ENCODE peak calls at places on chromosomes 13 and 19, in six cellular contexts. One of them, this sample, is unnamed. For H3K36me3, the result is how much of the 10 kb centered on the place peaks cover.

GRCh38 chr19:45164577-45165335 is 4.0 kb upstream of the NKPD1 start:
- DNase-seq in trophoblast cell: no peak
- DNase-seq in neuronal stem cell: no peak
- DNase-seq in H1: peak
- DNase-seq in IMR-90: peak
- DNase-seq in mesenchymal stem cell: peak
- DNase-seq in this sample: peak

GRCh38 chr13:48579167-48579918 is 46.5 kb upstream of the RCBTB2 start:
- DNase-seq in trophoblast cell: no peak
- DNase-seq in IMR-90: no peak
- DNase-seq in mesenchymal stem cell: no peak
- DNase-seq in H1: no peak
- DNase-seq in neuronal stem cell: no peak
- DNase-seq in this sample: peak

GRCh38 chr13:92994056-92994455 is 232.6 kb upstream of the GPC6 start:
- DNase-seq in trophoblast cell: no peak
- DNase-seq in neuronal stem cell: no peak
- DNase-seq in H1: no peak
- DNase-seq in IMR-90: peak
- DNase-seq in mesenchymal stem cell: no peak
- DNase-seq in this sample: no peak

GRCh38 chr19:12987781-12988180 is 7.5 kb upstream of the NFIX start:
- DNase-seq in mesenchymal stem cell: no peak
- DNase-seq in IMR-90: no peak
- DNase-seq in neuronal stem cell: no peak
- DNase-seq in H1: no peak
- DNase-seq in trophoblast cell: no peak
- DNase-seq in this sample: no peak

GRCh38 chr19:54096642-54097106 is 3.9 kb downstream of the OSCAR start:
- DNase-seq in trophoblast cell: no peak
- DNase-seq in mesenchymal stem cell: peak
- DNase-seq in IMR-90: peak
- DNase-seq in H1: peak
- DNase-seq in neuronal stem cell: no peak
- DNase-seq in this sample: peak

GRCh38 chr13:99269627-99270252 is 11.6 kb upstream of the GPR18 start:
- DNase-seq in IMR-90: peak
- DNase-seq in H1: no peak
- DNase-seq in neuronal stem cell: no peak
- DNase-seq in trophoblast cell: no peak
- DNase-seq in mesenchymal stem cell: peak
- DNase-seq in this sample: peak

GRCh38 chr13:43227721-43228120 is 204.3 kb downstream of the DNAJC15 start:
- DNase-seq in mesenchymal stem cell: peak
- DNase-seq in H1: no peak
- DNase-seq in IMR-90: peak
- DNase-seq in trophoblast cell: no peak
- DNase-seq in neuronal stem cell: no peak
- DNase-seq in this sample: peak

GRCh38 chr13:98482476-98483444 is 94.1 kb downstream of the STK24 start:
- DNase-seq in mesenchymal stem cell: peak
- DNase-seq in neuronal stem cell: no peak
- DNase-seq in H1: no peak
- DNase-seq in IMR-90: peak
- DNase-seq in trophoblast cell: no peak
- DNase-seq in this sample: peak

GRCh38 chr19:56683119-56683518 is 11.6 kb upstream of the ZNF835 start:
- DNase-seq in trophoblast cell: no peak
- DNase-seq in IMR-90: no peak
- DNase-seq in H1: no peak
- DNase-seq in neuronal stem cell: no peak
- DNase-seq in mesenchymal stem cell: no peak
- DNase-seq in this sample: no peak

GRCh38 chr13:109196896-109197295 is 567.5 kb downstream of the MYO16 start:
- DNase-seq in neuronal stem cell: peak
- DNase-seq in H1: peak
- DNase-seq in IMR-90: no peak
- DNase-seq in mesenchymal stem cell: no peak
- DNase-seq in trophoblast cell: no peak
- DNase-seq in this sample: peak

GRCh38 chr19:1449467-1450442 is at the start of gene APC2:
- DNase-seq in mesenchymal stem cell: peak
- DNase-seq in neuronal stem cell: peak
- DNase-seq in H1: peak
- DNase-seq in trophoblast cell: no peak
- DNase-seq in IMR-90: peak
- DNase-seq in this sample: peak

GRCh38 chr13:47798906-47799305 is 202.2 kb downstream of the SUCLA2 start:
- DNase-seq in trophoblast cell: no peak
- DNase-seq in neuronal stem cell: no peak
- DNase-seq in mesenchymal stem cell: peak
- DNase-seq in H1: no peak
- DNase-seq in IMR-90: peak
- DNase-seq in this sample: peak

GRCh38 chr19:31559494-31559893 is 210.3 kb upstream of the TSHZ3 start:
- DNase-seq in neuronal stem cell: no peak
- DNase-seq in IMR-90: no peak
- DNase-seq in trophoblast cell: no peak
- DNase-seq in mesenchymal stem cell: no peak
- DNase-seq in H1: no peak
- DNase-seq in this sample: no peak

GRCh38 chr13:78607409-78608253 is 4.3 kb upstream of the POU4F1 start:
- DNase-seq in IMR-90: no peak
- DNase-seq in trophoblast cell: no peak
- DNase-seq in mesenchymal stem cell: no peak
- DNase-seq in H1: peak
- DNase-seq in neuronal stem cell: peak
- DNase-seq in this sample: peak

GRCh38 chr13:105428816-105429215 is 1106.6 kb downstream of the EFNB2 start:
- DNase-seq in IMR-90: peak
- DNase-seq in H1: no peak
- DNase-seq in neuronal stem cell: no peak
- DNase-seq in mesenchymal stem cell: no peak
- DNase-seq in trophoblast cell: no peak
- DNase-seq in this sample: no peak

GRCh38 chr13:100887729-100888151 is 213.1 kb upstream of the TMTC4 start:
- DNase-seq in IMR-90: peak
- DNase-seq in mesenchymal stem cell: peak
- DNase-seq in neuronal stem cell: no peak
- DNase-seq in trophoblast cell: peak
- DNase-seq in H1: no peak
- DNase-seq in this sample: peak

GRCh38 chr13:87872813-87873212 is 201.6 kb downstream of the SLITRK5 start:
- DNase-seq in IMR-90: no peak
- DNase-seq in neuronal stem cell: no peak
- DNase-seq in H1: no peak
- DNase-seq in mesenchymal stem cell: no peak
- DNase-seq in trophoblast cell: no peak
- DNase-seq in this sample: no peak

GRCh38 chr13:50645092-50645491 is 198.4 kb downstream of the DLEU7 start:
- DNase-seq in mesenchymal stem cell: no peak
- DNase-seq in trophoblast cell: peak
- DNase-seq in H1: no peak
- DNase-seq in neuronal stem cell: no peak
- DNase-seq in IMR-90: no peak
- DNase-seq in this sample: no peak

GRCh38 chr13:50650936-50651638 is 192.4 kb downstream of the DLEU7 start:
- DNase-seq in neuronal stem cell: no peak
- DNase-seq in trophoblast cell: no peak
- DNase-seq in mesenchymal stem cell: peak
- DNase-seq in IMR-90: peak
- DNase-seq in H1: no peak
- DNase-seq in this sample: no peak

GRCh38 chr19:19627716-19628498 is at the start of gene LPAR2:
- DNase-seq in H1: peak
- DNase-seq in mesenchymal stem cell: no peak
- DNase-seq in neuronal stem cell: peak
- DNase-seq in IMR-90: no peak
- DNase-seq in trophoblast cell: peak
- DNase-seq in this sample: peak

GRCh38 chr13:87123987-87124784 is 547.0 kb upstream of the SLITRK5 start:
- DNase-seq in trophoblast cell: peak
- DNase-seq in IMR-90: peak
- DNase-seq in H1: no peak
- DNase-seq in neuronal stem cell: peak
- DNase-seq in mesenchymal stem cell: peak
- DNase-seq in this sample: peak

GRCh38 chr19:43809762-43810696 is 7.8 kb upstream of the LYPD5 start:
- DNase-seq in mesenchymal stem cell: peak
- DNase-seq in H1: no peak
- DNase-seq in IMR-90: peak
- DNase-seq in neuronal stem cell: no peak
- DNase-seq in trophoblast cell: peak
- DNase-seq in this sample: peak

GRCh38 chr19:3981736-3982681 is 3.3 kb downstream of the EEF2 start:
- DNase-seq in IMR-90: no peak
- DNase-seq in mesenchymal stem cell: no peak
- DNase-seq in neuronal stem cell: no peak
- DNase-seq in trophoblast cell: no peak
- DNase-seq in H1: no peak
- DNase-seq in this sample: no peak
- H4K8ac ChIP-seq in IMR-90: no peak
- H4K8ac ChIP-seq in mesenchymal stem cell: no peak
- H4K8ac ChIP-seq in neuronal stem cell: no peak
- H4K8ac ChIP-seq in trophoblast cell: no peak
- H4K8ac ChIP-seq in H1: no peak
- H4K8ac ChIP-seq in this sample: no peak

GRCh38 chr13:113367020-113367560 is 3.2 kb upstream of the GRTP1 start:
- DNase-seq in trophoblast cell: no peak
- DNase-seq in H1: peak
- DNase-seq in mesenchymal stem cell: no peak
- DNase-seq in IMR-90: no peak
- DNase-seq in neuronal stem cell: no peak
- DNase-seq in this sample: no peak

GRCh38 chr13:113369189-113369588 is 5.3 kb upstream of the GRTP1 start:
- DNase-seq in IMR-90: no peak
- DNase-seq in neuronal stem cell: no peak
- DNase-seq in H1: peak
- DNase-seq in mesenchymal stem cell: no peak
- DNase-seq in trophoblast cell: no peak
- DNase-seq in this sample: no peak

GRCh38 chr13:113369881-113370280 is 6.0 kb upstream of the GRTP1 start:
- DNase-seq in mesenchymal stem cell: no peak
- DNase-seq in neuronal stem cell: no peak
- DNase-seq in IMR-90: no peak
- DNase-seq in H1: peak
- DNase-seq in trophoblast cell: no peak
- DNase-seq in this sample: no peak

GRCh38 chr13:113366031-113366588 is 2.2 kb upstream of the GRTP1 start:
- DNase-seq in H1: peak
- DNase-seq in IMR-90: peak
- DNase-seq in neuronal stem cell: no peak
- DNase-seq in trophoblast cell: no peak
- DNase-seq in mesenchymal stem cell: no peak
- DNase-seq in this sample: no peak

GRCh38 chr13:113367771-113368170 is 3.8 kb upstream of the GRTP1 start:
- DNase-seq in trophoblast cell: no peak
- DNase-seq in neuronal stem cell: no peak
- DNase-seq in mesenchymal stem cell: no peak
- DNase-seq in IMR-90: no peak
- DNase-seq in H1: peak
- DNase-seq in this sample: no peak
- H3K36me3 ChIP-seq in trophoblast cell: under half
- H3K36me3 ChIP-seq in neuronal stem cell: under half
- H3K36me3 ChIP-seq in mesenchymal stem cell: under half
- H3K36me3 ChIP-seq in IMR-90: under half
- H3K36me3 ChIP-seq in H1: under half
- H3K36me3 ChIP-seq in this sample: under half

DNA sequence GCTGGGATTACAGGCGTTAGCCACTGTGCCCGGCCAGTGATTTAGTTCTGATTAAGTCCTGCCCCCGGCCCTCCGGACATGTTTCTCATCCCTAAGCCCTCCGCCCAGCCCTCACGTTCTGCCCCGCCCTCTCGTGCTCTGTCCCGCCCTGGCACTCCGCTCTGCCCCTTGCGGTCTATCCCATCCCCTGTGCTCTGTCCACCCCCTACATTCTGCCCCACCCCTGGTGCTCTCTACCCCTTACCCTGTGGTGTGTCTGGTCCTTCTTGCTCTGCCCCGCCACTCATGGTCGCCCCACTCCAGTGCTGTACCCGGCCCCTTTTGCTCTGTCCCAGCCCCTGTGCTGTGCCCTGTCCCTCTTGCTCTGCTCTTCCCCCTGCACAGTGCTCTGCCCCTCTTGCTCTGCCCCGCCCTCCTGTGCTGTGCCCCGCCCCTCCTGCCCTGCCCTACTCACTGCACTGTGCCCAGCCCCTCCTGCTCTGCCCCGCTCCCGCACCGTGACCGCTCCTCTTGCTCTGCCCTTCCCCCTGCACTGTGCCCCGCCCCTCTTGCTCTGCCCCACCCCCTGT is 3.0 kb downstream of the GTPBP3 start:
- DNase-seq in mesenchymal stem cell: no peak
- DNase-seq in IMR-90: no peak
- DNase-seq in neuronal stem cell: no peak
- DNase-seq in H1: peak
- DNase-seq in trophoblast cell: no peak
- DNase-seq in this sample: peak
- H3K4me3 ChIP-seq in mesenchymal stem cell: no peak
- H3K4me3 ChIP-seq in IMR-90: no peak
- H3K4me3 ChIP-seq in neuronal stem cell: no peak
- H3K4me3 ChIP-seq in H1: peak
- H3K4me3 ChIP-seq in trophoblast cell: no peak
- H3K4me3 ChIP-seq in this sample: no peak

GRCh38 chr19:52007805-52008557 is at the start of gene ZNF615:
- DNase-seq in mesenchymal stem cell: peak
- DNase-seq in H1: peak
- DNase-seq in neuronal stem cell: peak
- DNase-seq in trophoblast cell: peak
- DNase-seq in IMR-90: peak
- DNase-seq in this sample: peak
- H4K8ac ChIP-seq in mesenchymal stem cell: peak
- H4K8ac ChIP-seq in H1: peak
- H4K8ac ChIP-seq in neuronal stem cell: no peak
- H4K8ac ChIP-seq in trophoblast cell: peak
- H4K8ac ChIP-seq in IMR-90: peak
- H4K8ac ChIP-seq in this sample: no peak

DNA sequence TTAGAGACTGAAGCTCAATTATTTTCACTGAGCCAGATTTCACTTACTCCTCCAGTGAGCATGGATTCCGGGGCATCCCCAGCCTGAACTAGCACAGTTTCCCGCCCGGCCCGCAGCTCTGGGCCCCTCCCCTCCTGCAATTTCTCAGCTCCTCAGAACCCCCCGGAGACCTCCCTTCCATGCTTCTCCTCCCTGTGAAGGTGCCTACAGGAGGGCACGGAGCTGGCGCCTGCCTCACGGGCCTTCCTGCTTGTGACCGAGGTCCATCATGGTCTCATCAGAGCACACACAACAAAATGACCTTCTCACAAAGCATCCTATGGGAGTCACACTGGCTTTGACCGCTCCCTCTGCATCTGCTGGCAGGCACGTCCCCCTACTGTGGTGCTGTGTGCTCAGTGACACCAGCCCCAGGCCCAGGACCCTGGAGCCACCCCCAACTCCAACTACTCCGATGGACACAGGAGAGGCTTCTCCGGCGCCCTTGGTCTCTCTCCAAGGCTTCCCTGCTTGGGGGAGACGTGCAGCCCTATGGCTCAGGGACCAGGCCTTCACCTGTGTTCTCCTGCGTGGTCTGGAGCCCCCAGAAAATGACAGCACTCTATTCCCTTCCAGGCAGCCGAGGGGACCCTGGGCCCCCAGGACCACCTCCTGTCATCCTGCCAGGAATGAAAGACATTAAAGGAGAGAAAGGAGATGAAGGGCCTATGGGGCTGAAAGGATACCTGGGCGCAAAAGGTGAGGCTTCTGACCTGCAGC is 77.1 kb downstream of the RAB20 start:
- DNase-seq in IMR-90: no peak
- DNase-seq in H1: no peak
- DNase-seq in neuronal stem cell: no peak
- DNase-seq in trophoblast cell: no peak
- DNase-seq in mesenchymal stem cell: no peak
- DNase-seq in this sample: no peak
- H3K36me3 ChIP-seq in IMR-90: half or more
- H3K36me3 ChIP-seq in H1: under half
- H3K36me3 ChIP-seq in neuronal stem cell: under half
- H3K36me3 ChIP-seq in trophoblast cell: half or more
- H3K36me3 ChIP-seq in mesenchymal stem cell: under half
- H3K36me3 ChIP-seq in this sample: under half

This sample was measured in mesendoderm.